ENCODE peak calls at places on chromosomes 13 and 19, in five cellular contexts. C, J, A, I and N are unnamed samples.

GRCh38 chr19:5025027-5025426 is 56.1 kb downstream of the KDM4B start:
- DNase-seq in A (no peak), J (no peak), I (no peak), C (no peak), N (no peak)

GRCh38 chr19:40365010-40365409 is 16.5 kb downstream of the PLD3 start:
- DNase-seq in C (no peak), I (no peak), J (no peak), A (no peak), N (no peak)

GRCh38 chr13:20536992-20537391 is 11.3 kb upstream of the CRYL1 start:
- DNase-seq in C (no peak), J (no peak), I (no peak), A (no peak), N (no peak)

GRCh38 chr13:113567681-113568080 is 16.9 kb upstream of the TFDP1 start:
- DNase-seq in C (no peak), I (peak; percentile 2), J (no peak), A (no peak), N (peak; percentile 7)

GRCh38 chr19:5719274-5719960 is 529 bp downstream of the LONP1 start:
- DNase-seq in I (no peak), A (no peak), C (no peak), J (no peak), N (no peak)

GRCh38 chr19:15276620-15277019 is 44.4 kb upstream of the EPHX3 start:
- DNase-seq in A (no peak), C (peak; percentile 43), I (no peak), J (no peak), N (no peak)

GRCh38 chr13:31114641-31115040 is 47.1 kb downstream of the HSPH1 start:
- DNase-seq in C (no peak), I (no peak), J (no peak), A (no peak), N (no peak)

GRCh38 chr19:36973021-36973843 is 57.1 kb downstream of the ZNF568 start:
- DNase-seq in I (peak; percentile 30), J (peak; percentile 18), C (peak; percentile 90), A (peak; percentile 87), N (peak; percentile 90)

GRCh38 chr19:45508931-45509691 is 1.8 kb downstream of the VASP start:
- DNase-seq in I (peak; percentile 53), A (peak; percentile 83), J (no peak), C (peak; percentile 93), N (peak; percentile 73)

GRCh38 chr13:23657056-23657455 is 86.8 kb downstream of the TNFRSF19 start:
- DNase-seq in A (no peak), J (no peak), C (no peak), I (no peak), N (no peak)